ENCODE peak calls at places on chromosomes 7 and 10, in six cellular contexts. One of them, this sample, is unnamed.

GRCh38 chr10:18683427-18683826 is 24.2 kb downstream of the ARL5B start:
- DNase-seq in NAMALWA: no peak
- DNase-seq in prostate gland: no peak
- DNase-seq in epithelial cell of esophagus: peak
- DNase-seq in NCI-H1436: no peak
- DNase-seq in NCI-H1694 treated with DMSO at 0.1 percent for 48 hours: no peak
- DNase-seq in this sample: no peak

GRCh38 chr10:7408494-7409044 is 2.3 kb downstream of the SFMBT2 start:
- DNase-seq in NAMALWA: peak
- DNase-seq in prostate gland: peak
- DNase-seq in epithelial cell of esophagus: no peak
- DNase-seq in NCI-H1436: no peak
- DNase-seq in NCI-H1694 treated with DMSO at 0.1 percent for 48 hours: no peak
- DNase-seq in this sample: no peak

GRCh38 chr10:113322843-113323242 is 230.0 kb upstream of the HABP2 start:
- DNase-seq in NAMALWA: no peak
- DNase-seq in prostate gland: no peak
- DNase-seq in epithelial cell of esophagus: no peak
- DNase-seq in NCI-H1436: no peak
- DNase-seq in NCI-H1694 treated with DMSO at 0.1 percent for 48 hours: no peak
- DNase-seq in this sample: no peak

GRCh38 chr10:125101581-125101980 is 58.8 kb downstream of the CTBP2 start:
- DNase-seq in NAMALWA: no peak
- DNase-seq in prostate gland: no peak
- DNase-seq in epithelial cell of esophagus: no peak
- DNase-seq in NCI-H1436: no peak
- DNase-seq in NCI-H1694 treated with DMSO at 0.1 percent for 48 hours: no peak
- DNase-seq in this sample: no peak

GRCh38 chr10:44981172-44982113 is 2.8 kb upstream of the DEPP1 start:
- DNase-seq in NAMALWA: no peak
- DNase-seq in prostate gland: no peak
- DNase-seq in epithelial cell of esophagus: peak
- DNase-seq in NCI-H1436: no peak
- DNase-seq in NCI-H1694 treated with DMSO at 0.1 percent for 48 hours: no peak
- DNase-seq in this sample: peak

GRCh38 chr10:44935201-44935960 is 24.2 kb upstream of the RASSF4 start:
- DNase-seq in NAMALWA: no peak
- DNase-seq in prostate gland: no peak
- DNase-seq in epithelial cell of esophagus: peak
- DNase-seq in NCI-H1436: no peak
- DNase-seq in NCI-H1694 treated with DMSO at 0.1 percent for 48 hours: no peak
- DNase-seq in this sample: peak

GRCh38 chr7:31991846-31992245 is 78.4 kb downstream of the PDE1C start:
- DNase-seq in NAMALWA: no peak
- DNase-seq in prostate gland: no peak
- DNase-seq in epithelial cell of esophagus: no peak
- DNase-seq in NCI-H1436: no peak
- DNase-seq in NCI-H1694 treated with DMSO at 0.1 percent for 48 hours: no peak
- DNase-seq in this sample: no peak

GRCh38 chr7:27032843-27033242 is 63.0 kb downstream of the HOXA1 start:
- DNase-seq in NAMALWA: no peak
- DNase-seq in prostate gland: no peak
- DNase-seq in epithelial cell of esophagus: no peak
- DNase-seq in NCI-H1436: peak
- DNase-seq in NCI-H1694 treated with DMSO at 0.1 percent for 48 hours: no peak
- DNase-seq in this sample: peak

GRCh38 chr10:122981066-122981464 is 864 bp downstream of the PSTK start:
- DNase-seq in NAMALWA: peak
- DNase-seq in prostate gland: no peak
- DNase-seq in epithelial cell of esophagus: peak
- DNase-seq in NCI-H1436: no peak
- DNase-seq in NCI-H1694 treated with DMSO at 0.1 percent for 48 hours: no peak
- DNase-seq in this sample: peak

GRCh38 chr7:22866965-22867364 is 44.3 kb upstream of the TOMM7 start:
- DNase-seq in NAMALWA: no peak
- DNase-seq in prostate gland: no peak
- DNase-seq in epithelial cell of esophagus: no peak
- DNase-seq in NCI-H1436: no peak
- DNase-seq in NCI-H1694 treated with DMSO at 0.1 percent for 48 hours: no peak
- DNase-seq in this sample: no peak

GRCh38 chr7:44769381-44770209 is 20.9 kb downstream of the ZMIZ2 start:
- DNase-seq in NAMALWA: peak
- DNase-seq in prostate gland: no peak
- DNase-seq in epithelial cell of esophagus: no peak
- DNase-seq in NCI-H1436: no peak
- DNase-seq in NCI-H1694 treated with DMSO at 0.1 percent for 48 hours: no peak
- DNase-seq in this sample: no peak

GRCh38 chr7:150781016-150781415 is 19.1 kb downstream of the TMEM176B start:
- DNase-seq in NAMALWA: no peak
- DNase-seq in prostate gland: no peak
- DNase-seq in epithelial cell of esophagus: no peak
- DNase-seq in NCI-H1436: no peak
- DNase-seq in NCI-H1694 treated with DMSO at 0.1 percent for 48 hours: no peak
- DNase-seq in this sample: no peak

GRCh38 chr7:146683439-146683838 is 566.8 kb downstream of the CNTNAP2 start:
- DNase-seq in NAMALWA: no peak
- DNase-seq in prostate gland: no peak
- DNase-seq in epithelial cell of esophagus: peak
- DNase-seq in NCI-H1436: no peak
- DNase-seq in NCI-H1694 treated with DMSO at 0.1 percent for 48 hours: no peak
- DNase-seq in this sample: no peak

GRCh38 chr10:132528064-132528800 is 9.4 kb upstream of the INPP5A start:
- DNase-seq in NAMALWA: no peak
- DNase-seq in prostate gland: no peak
- DNase-seq in epithelial cell of esophagus: no peak
- DNase-seq in NCI-H1436: no peak
- DNase-seq in NCI-H1694 treated with DMSO at 0.1 percent for 48 hours: no peak
- DNase-seq in this sample: no peak

GRCh38 chr7:108114117-108114841 is 15.9 kb downstream of the LAMB4 start:
- DNase-seq in NAMALWA: peak
- DNase-seq in prostate gland: no peak
- DNase-seq in epithelial cell of esophagus: peak
- DNase-seq in NCI-H1436: peak
- DNase-seq in NCI-H1694 treated with DMSO at 0.1 percent for 48 hours: no peak
- DNase-seq in this sample: no peak

GRCh38 chr10:77226871-77227557 is 410.6 kb downstream of the KCNMA1 start:
- DNase-seq in NAMALWA: no peak
- DNase-seq in prostate gland: no peak
- DNase-seq in epithelial cell of esophagus: no peak
- DNase-seq in NCI-H1436: no peak
- DNase-seq in NCI-H1694 treated with DMSO at 0.1 percent for 48 hours: no peak
- DNase-seq in this sample: no peak

GRCh38 chr7:156420496-156420895 is 220.1 kb upstream of the RNF32 start:
- DNase-seq in NAMALWA: no peak
- DNase-seq in prostate gland: no peak
- DNase-seq in epithelial cell of esophagus: no peak
- DNase-seq in NCI-H1436: no peak
- DNase-seq in NCI-H1694 treated with DMSO at 0.1 percent for 48 hours: no peak
- DNase-seq in this sample: no peak

GRCh38 chr10:110773693-110774068 is 98.0 kb upstream of the PDCD4 start:
- DNase-seq in NAMALWA: no peak
- DNase-seq in prostate gland: no peak
- DNase-seq in epithelial cell of esophagus: no peak
- DNase-seq in NCI-H1436: no peak
- DNase-seq in NCI-H1694 treated with DMSO at 0.1 percent for 48 hours: no peak
- DNase-seq in this sample: no peak

GRCh38 chr10:51215956-51216834 is 141.9 kb downstream of the PRKG1 start:
- DNase-seq in NAMALWA: no peak
- DNase-seq in prostate gland: no peak
- DNase-seq in epithelial cell of esophagus: no peak
- DNase-seq in NCI-H1436: no peak
- DNase-seq in NCI-H1694 treated with DMSO at 0.1 percent for 48 hours: no peak
- DNase-seq in this sample: no peak

GRCh38 chr10:31927597-31928530 is 767 bp downstream of the ARHGAP12 start:
- DNase-seq in NAMALWA: peak
- DNase-seq in prostate gland: peak
- DNase-seq in epithelial cell of esophagus: peak
- DNase-seq in NCI-H1436: peak
- DNase-seq in NCI-H1694 treated with DMSO at 0.1 percent for 48 hours: peak
- DNase-seq in this sample: no peak

GRCh38 chr7:142711722-142712616 is 37.3 kb upstream of the PRSS1 start:
- DNase-seq in NAMALWA: peak
- DNase-seq in prostate gland: no peak
- DNase-seq in epithelial cell of esophagus: peak
- DNase-seq in NCI-H1436: no peak
- DNase-seq in NCI-H1694 treated with DMSO at 0.1 percent for 48 hours: no peak
- DNase-seq in this sample: peak